ENCODE peak calls at places on chromosome 6, in nine cellular contexts. One of them, this sample, is unnamed.

GRCh38 chr6:3414704-3415453 is 42.0 kb downstream of the SLC22A23 start:
- DNase-seq in T-cell: peak; percentile 3
- DNase-seq in stimulated activated CD4-positive, alpha-beta T cell treated with anti-CD3 and anti-CD28 coated beads, TNF-alpha, amount 100 ng/mL, for 24 hours: no peak
- DNase-seq in bronchial epithelial cell: peak; percentile 91
- DNase-seq in A172: peak; percentile 87
- DNase-seq in fibroblast of pulmonary artery: peak; percentile 54
- DNase-seq in epithelial cell of esophagus: peak; percentile 97
- DNase-seq in NCI-H187 treated with DMSO at 0.1 percent for 48 hours: no peak
- DNase-seq in left colon: no peak
- DNase-seq in this sample: no peak

GRCh38 chr6:152356659-152357058 is 280.5 kb downstream of the SYNE1 start:
- DNase-seq in T-cell: no peak
- DNase-seq in stimulated activated CD4-positive, alpha-beta T cell treated with anti-CD3 and anti-CD28 coated beads, TNF-alpha, amount 100 ng/mL, for 24 hours: no peak
- DNase-seq in bronchial epithelial cell: peak; percentile 64
- DNase-seq in A172: no peak
- DNase-seq in fibroblast of pulmonary artery: peak; percentile 82
- DNase-seq in epithelial cell of esophagus: peak; percentile 66
- DNase-seq in NCI-H187 treated with DMSO at 0.1 percent for 48 hours: no peak
- DNase-seq in left colon: no peak
- DNase-seq in this sample: peak; percentile 22

GRCh38 chr6:125791151-125791819 is 525 bp downstream of the NCOA7 start:
- DNase-seq in T-cell: peak; percentile 52
- DNase-seq in stimulated activated CD4-positive, alpha-beta T cell treated with anti-CD3 and anti-CD28 coated beads, TNF-alpha, amount 100 ng/mL, for 24 hours: peak; percentile 18
- DNase-seq in bronchial epithelial cell: peak; percentile 57
- DNase-seq in A172: peak; percentile 61
- DNase-seq in fibroblast of pulmonary artery: peak; percentile 74
- DNase-seq in epithelial cell of esophagus: peak; percentile 68
- DNase-seq in NCI-H187 treated with DMSO at 0.1 percent for 48 hours: peak; percentile 30
- DNase-seq in left colon: peak; percentile 42
- DNase-seq in this sample: no peak

GRCh38 chr6:136123464-136123863 is 126.6 kb downstream of the MTFR2 start:
- DNase-seq in T-cell: no peak
- DNase-seq in stimulated activated CD4-positive, alpha-beta T cell treated with anti-CD3 and anti-CD28 coated beads, TNF-alpha, amount 100 ng/mL, for 24 hours: no peak
- DNase-seq in bronchial epithelial cell: peak; percentile 85
- DNase-seq in A172: no peak
- DNase-seq in fibroblast of pulmonary artery: peak; percentile 62
- DNase-seq in epithelial cell of esophagus: peak; percentile 85
- DNase-seq in NCI-H187 treated with DMSO at 0.1 percent for 48 hours: no peak
- DNase-seq in left colon: no peak
- DNase-seq in this sample: no peak

GRCh38 chr6:23905301-23905700 is 220.7 kb upstream of the NRSN1 start:
- DNase-seq in T-cell: no peak
- DNase-seq in stimulated activated CD4-positive, alpha-beta T cell treated with anti-CD3 and anti-CD28 coated beads, TNF-alpha, amount 100 ng/mL, for 24 hours: no peak
- DNase-seq in bronchial epithelial cell: no peak
- DNase-seq in A172: no peak
- DNase-seq in fibroblast of pulmonary artery: no peak
- DNase-seq in epithelial cell of esophagus: no peak
- DNase-seq in NCI-H187 treated with DMSO at 0.1 percent for 48 hours: no peak
- DNase-seq in left colon: no peak
- DNase-seq in this sample: no peak

GRCh38 chr6:158536084-158536890 is 23.6 kb upstream of the TMEM181 start:
- DNase-seq in T-cell: peak; percentile 64
- DNase-seq in stimulated activated CD4-positive, alpha-beta T cell treated with anti-CD3 and anti-CD28 coated beads, TNF-alpha, amount 100 ng/mL, for 24 hours: no peak
- DNase-seq in bronchial epithelial cell: peak; percentile 47
- DNase-seq in A172: peak; percentile 60
- DNase-seq in fibroblast of pulmonary artery: peak; percentile 80
- DNase-seq in epithelial cell of esophagus: peak; percentile 69
- DNase-seq in NCI-H187 treated with DMSO at 0.1 percent for 48 hours: no peak
- DNase-seq in left colon: peak; percentile 85
- DNase-seq in this sample: peak; percentile 11

GRCh38 chr6:123810214-123810613 is 6.5 kb downstream of the NKAIN2 start:
- DNase-seq in T-cell: no peak
- DNase-seq in stimulated activated CD4-positive, alpha-beta T cell treated with anti-CD3 and anti-CD28 coated beads, TNF-alpha, amount 100 ng/mL, for 24 hours: no peak
- DNase-seq in bronchial epithelial cell: peak; percentile 82
- DNase-seq in A172: no peak
- DNase-seq in fibroblast of pulmonary artery: no peak
- DNase-seq in epithelial cell of esophagus: peak; percentile 83
- DNase-seq in NCI-H187 treated with DMSO at 0.1 percent for 48 hours: peak; percentile 70
- DNase-seq in left colon: no peak
- DNase-seq in this sample: no peak

GRCh38 chr6:22437665-22438064 is 131.7 kb upstream of the HDGFL1 start:
- DNase-seq in T-cell: no peak
- DNase-seq in stimulated activated CD4-positive, alpha-beta T cell treated with anti-CD3 and anti-CD28 coated beads, TNF-alpha, amount 100 ng/mL, for 24 hours: no peak
- DNase-seq in bronchial epithelial cell: peak; percentile 41
- DNase-seq in A172: no peak
- DNase-seq in fibroblast of pulmonary artery: no peak
- DNase-seq in epithelial cell of esophagus: peak; percentile 29
- DNase-seq in NCI-H187 treated with DMSO at 0.1 percent for 48 hours: no peak
- DNase-seq in left colon: no peak
- DNase-seq in this sample: no peak

GRCh38 chr6:34597605-34598353 is 41.6 kb upstream of the SPDEF start:
- DNase-seq in T-cell: no peak
- DNase-seq in stimulated activated CD4-positive, alpha-beta T cell treated with anti-CD3 and anti-CD28 coated beads, TNF-alpha, amount 100 ng/mL, for 24 hours: no peak
- DNase-seq in bronchial epithelial cell: no peak
- DNase-seq in A172: no peak
- DNase-seq in fibroblast of pulmonary artery: no peak
- DNase-seq in epithelial cell of esophagus: no peak
- DNase-seq in NCI-H187 treated with DMSO at 0.1 percent for 48 hours: no peak
- DNase-seq in left colon: no peak
- DNase-seq in this sample: no peak

GRCh38 chr6:54981647-54982046 is 135.1 kb downstream of the FAM83B start:
- DNase-seq in T-cell: no peak
- DNase-seq in stimulated activated CD4-positive, alpha-beta T cell treated with anti-CD3 and anti-CD28 coated beads, TNF-alpha, amount 100 ng/mL, for 24 hours: no peak
- DNase-seq in bronchial epithelial cell: no peak
- DNase-seq in A172: no peak
- DNase-seq in fibroblast of pulmonary artery: no peak
- DNase-seq in epithelial cell of esophagus: no peak
- DNase-seq in NCI-H187 treated with DMSO at 0.1 percent for 48 hours: no peak
- DNase-seq in left colon: no peak
- DNase-seq in this sample: no peak

GRCh38 chr6:21133902-21134301 is 459.6 kb upstream of the SOX4 start:
- DNase-seq in T-cell: no peak
- DNase-seq in stimulated activated CD4-positive, alpha-beta T cell treated with anti-CD3 and anti-CD28 coated beads, TNF-alpha, amount 100 ng/mL, for 24 hours: no peak
- DNase-seq in bronchial epithelial cell: no peak
- DNase-seq in A172: no peak
- DNase-seq in fibroblast of pulmonary artery: no peak
- DNase-seq in epithelial cell of esophagus: no peak
- DNase-seq in NCI-H187 treated with DMSO at 0.1 percent for 48 hours: no peak
- DNase-seq in left colon: no peak
- DNase-seq in this sample: no peak

GRCh38 chr6:168996106-168996505 is 257.5 kb downstream of the THBS2 start:
- DNase-seq in T-cell: no peak
- DNase-seq in stimulated activated CD4-positive, alpha-beta T cell treated with anti-CD3 and anti-CD28 coated beads, TNF-alpha, amount 100 ng/mL, for 24 hours: no peak
- DNase-seq in bronchial epithelial cell: no peak
- DNase-seq in A172: no peak
- DNase-seq in fibroblast of pulmonary artery: no peak
- DNase-seq in epithelial cell of esophagus: no peak
- DNase-seq in NCI-H187 treated with DMSO at 0.1 percent for 48 hours: no peak
- DNase-seq in left colon: no peak
- DNase-seq in this sample: no peak

GRCh38 chr6:21538186-21538798 is 55.3 kb upstream of the SOX4 start:
- DNase-seq in T-cell: no peak
- DNase-seq in stimulated activated CD4-positive, alpha-beta T cell treated with anti-CD3 and anti-CD28 coated beads, TNF-alpha, amount 100 ng/mL, for 24 hours: no peak
- DNase-seq in bronchial epithelial cell: peak; percentile 50
- DNase-seq in A172: no peak
- DNase-seq in fibroblast of pulmonary artery: no peak
- DNase-seq in epithelial cell of esophagus: peak; percentile 52
- DNase-seq in NCI-H187 treated with DMSO at 0.1 percent for 48 hours: no peak
- DNase-seq in left colon: no peak
- DNase-seq in this sample: no peak

GRCh38 chr6:141848029-141848890 is 284.5 kb upstream of the GJE1 start:
- DNase-seq in T-cell: peak; percentile 2
- DNase-seq in stimulated activated CD4-positive, alpha-beta T cell treated with anti-CD3 and anti-CD28 coated beads, TNF-alpha, amount 100 ng/mL, for 24 hours: no peak
- DNase-seq in bronchial epithelial cell: peak; percentile 5
- DNase-seq in A172: peak; percentile 55
- DNase-seq in fibroblast of pulmonary artery: no peak
- DNase-seq in epithelial cell of esophagus: no peak
- DNase-seq in NCI-H187 treated with DMSO at 0.1 percent for 48 hours: no peak
- DNase-seq in left colon: no peak
- DNase-seq in this sample: no peak

GRCh38 chr6:132279592-132280139 is 121.6 kb downstream of the MOXD1 start:
- DNase-seq in T-cell: peak; percentile 61
- DNase-seq in stimulated activated CD4-positive, alpha-beta T cell treated with anti-CD3 and anti-CD28 coated beads, TNF-alpha, amount 100 ng/mL, for 24 hours: peak; percentile 57
- DNase-seq in bronchial epithelial cell: peak; percentile 69
- DNase-seq in A172: peak; percentile 57
- DNase-seq in fibroblast of pulmonary artery: peak; percentile 80
- DNase-seq in epithelial cell of esophagus: peak; percentile 70
- DNase-seq in NCI-H187 treated with DMSO at 0.1 percent for 48 hours: peak; percentile 12
- DNase-seq in left colon: peak; percentile 69
- DNase-seq in this sample: peak; percentile 20

GRCh38 chr6:13846841-13847240 is 32.5 kb upstream of the MCUR1 start:
- DNase-seq in T-cell: no peak
- DNase-seq in stimulated activated CD4-positive, alpha-beta T cell treated with anti-CD3 and anti-CD28 coated beads, TNF-alpha, amount 100 ng/mL, for 24 hours: no peak
- DNase-seq in bronchial epithelial cell: no peak
- DNase-seq in A172: no peak
- DNase-seq in fibroblast of pulmonary artery: no peak
- DNase-seq in epithelial cell of esophagus: no peak
- DNase-seq in NCI-H187 treated with DMSO at 0.1 percent for 48 hours: no peak
- DNase-seq in left colon: no peak
- DNase-seq in this sample: no peak

GRCh38 chr6:122758927-122759334 is 20.6 kb upstream of the FABP7 start:
- DNase-seq in T-cell: no peak
- DNase-seq in stimulated activated CD4-positive, alpha-beta T cell treated with anti-CD3 and anti-CD28 coated beads, TNF-alpha, amount 100 ng/mL, for 24 hours: no peak
- DNase-seq in bronchial epithelial cell: no peak
- DNase-seq in A172: no peak
- DNase-seq in fibroblast of pulmonary artery: no peak
- DNase-seq in epithelial cell of esophagus: peak; percentile 11
- DNase-seq in NCI-H187 treated with DMSO at 0.1 percent for 48 hours: no peak
- DNase-seq in left colon: no peak
- DNase-seq in this sample: no peak

GRCh38 chr6:43262000-43262779 is 18.9 kb downstream of the TTBK1 start:
- DNase-seq in T-cell: no peak
- DNase-seq in stimulated activated CD4-positive, alpha-beta T cell treated with anti-CD3 and anti-CD28 coated beads, TNF-alpha, amount 100 ng/mL, for 24 hours: no peak
- DNase-seq in bronchial epithelial cell: no peak
- DNase-seq in A172: no peak
- DNase-seq in fibroblast of pulmonary artery: no peak
- DNase-seq in epithelial cell of esophagus: peak; percentile 34
- DNase-seq in NCI-H187 treated with DMSO at 0.1 percent for 48 hours: no peak
- DNase-seq in left colon: peak; percentile 36
- DNase-seq in this sample: no peak

GRCh38 chr6:44535446-44535845 is 147.9 kb downstream of the CDC5L start:
- DNase-seq in T-cell: no peak
- DNase-seq in stimulated activated CD4-positive, alpha-beta T cell treated with anti-CD3 and anti-CD28 coated beads, TNF-alpha, amount 100 ng/mL, for 24 hours: no peak
- DNase-seq in bronchial epithelial cell: no peak
- DNase-seq in A172: no peak
- DNase-seq in fibroblast of pulmonary artery: no peak
- DNase-seq in epithelial cell of esophagus: no peak
- DNase-seq in NCI-H187 treated with DMSO at 0.1 percent for 48 hours: no peak
- DNase-seq in left colon: no peak
- DNase-seq in this sample: no peak

GRCh38 chr6:32752580-32752979 is 10.8 kb downstream of the HLA-DQB2 start:
- DNase-seq in T-cell: no peak
- DNase-seq in stimulated activated CD4-positive, alpha-beta T cell treated with anti-CD3 and anti-CD28 coated beads, TNF-alpha, amount 100 ng/mL, for 24 hours: no peak
- DNase-seq in bronchial epithelial cell: no peak
- DNase-seq in A172: peak; percentile 3
- DNase-seq in fibroblast of pulmonary artery: peak; percentile 67
- DNase-seq in epithelial cell of esophagus: peak; percentile 71
- DNase-seq in NCI-H187 treated with DMSO at 0.1 percent for 48 hours: no peak
- DNase-seq in left colon: peak; percentile 55
- DNase-seq in this sample: no peak

GRCh38 chr6:53796451-53796780 is 1.6 kb downstream of the LRRC1 start:
- DNase-seq in T-cell: no peak
- DNase-seq in stimulated activated CD4-positive, alpha-beta T cell treated with anti-CD3 and anti-CD28 coated beads, TNF-alpha, amount 100 ng/mL, for 24 hours: no peak
- DNase-seq in bronchial epithelial cell: peak; percentile 63
- DNase-seq in A172: no peak
- DNase-seq in fibroblast of pulmonary artery: no peak
- DNase-seq in epithelial cell of esophagus: no peak
- DNase-seq in NCI-H187 treated with DMSO at 0.1 percent for 48 hours: no peak
- DNase-seq in left colon: no peak
- DNase-seq in this sample: no peak

GRCh38 chr6:135334169-135334568 is 153.1 kb downstream of the MYB start:
- DNase-seq in T-cell: no peak
- DNase-seq in stimulated activated CD4-positive, alpha-beta T cell treated with anti-CD3 and anti-CD28 coated beads, TNF-alpha, amount 100 ng/mL, for 24 hours: no peak
- DNase-seq in bronchial epithelial cell: peak; percentile 53
- DNase-seq in A172: peak; percentile 9
- DNase-seq in fibroblast of pulmonary artery: peak; percentile 27
- DNase-seq in epithelial cell of esophagus: peak; percentile 56
- DNase-seq in NCI-H187 treated with DMSO at 0.1 percent for 48 hours: no peak
- DNase-seq in left colon: no peak
- DNase-seq in this sample: no peak

GRCh38 chr6:142416179-142416578 is 114.4 kb downstream of the ADGRG6 start:
- DNase-seq in T-cell: no peak
- DNase-seq in stimulated activated CD4-positive, alpha-beta T cell treated with anti-CD3 and anti-CD28 coated beads, TNF-alpha, amount 100 ng/mL, for 24 hours: no peak
- DNase-seq in bronchial epithelial cell: peak; percentile 62
- DNase-seq in A172: peak; percentile 83
- DNase-seq in fibroblast of pulmonary artery: peak; percentile 97
- DNase-seq in epithelial cell of esophagus: peak; percentile 69
- DNase-seq in NCI-H187 treated with DMSO at 0.1 percent for 48 hours: no peak
- DNase-seq in left colon: no peak
- DNase-seq in this sample: peak; percentile 87

GRCh38 chr6:55433446-55434130 is 106.3 kb downstream of the GFRAL start:
- DNase-seq in T-cell: no peak
- DNase-seq in stimulated activated CD4-positive, alpha-beta T cell treated with anti-CD3 and anti-CD28 coated beads, TNF-alpha, amount 100 ng/mL, for 24 hours: no peak
- DNase-seq in bronchial epithelial cell: peak; percentile 68
- DNase-seq in A172: no peak
- DNase-seq in fibroblast of pulmonary artery: peak; percentile 58
- DNase-seq in epithelial cell of esophagus: peak; percentile 37
- DNase-seq in NCI-H187 treated with DMSO at 0.1 percent for 48 hours: no peak
- DNase-seq in left colon: no peak
- DNase-seq in this sample: no peak

GRCh38 chr6:146026873-146027272 is 2.0 kb upstream of the GRM1 start:
- DNase-seq in T-cell: no peak
- DNase-seq in stimulated activated CD4-positive, alpha-beta T cell treated with anti-CD3 and anti-CD28 coated beads, TNF-alpha, amount 100 ng/mL, for 24 hours: no peak
- DNase-seq in bronchial epithelial cell: no peak
- DNase-seq in A172: no peak
- DNase-seq in fibroblast of pulmonary artery: no peak
- DNase-seq in epithelial cell of esophagus: no peak
- DNase-seq in NCI-H187 treated with DMSO at 0.1 percent for 48 hours: no peak
- DNase-seq in left colon: no peak
- DNase-seq in this sample: no peak

GRCh38 chr6:138528137-138528536 is 28.8 kb upstream of the NHSL1 start:
- DNase-seq in T-cell: no peak
- DNase-seq in stimulated activated CD4-positive, alpha-beta T cell treated with anti-CD3 and anti-CD28 coated beads, TNF-alpha, amount 100 ng/mL, for 24 hours: no peak
- DNase-seq in bronchial epithelial cell: peak; percentile 50
- DNase-seq in A172: no peak
- DNase-seq in fibroblast of pulmonary artery: no peak
- DNase-seq in epithelial cell of esophagus: peak; percentile 35
- DNase-seq in NCI-H187 treated with DMSO at 0.1 percent for 48 hours: no peak
- DNase-seq in left colon: no peak
- DNase-seq in this sample: no peak

GRCh38 chr6:121549741-121550140 is 114.3 kb downstream of the GJA1 start:
- DNase-seq in T-cell: no peak
- DNase-seq in stimulated activated CD4-positive, alpha-beta T cell treated with anti-CD3 and anti-CD28 coated beads, TNF-alpha, amount 100 ng/mL, for 24 hours: no peak
- DNase-seq in bronchial epithelial cell: peak; percentile 98
- DNase-seq in A172: peak; percentile 1
- DNase-seq in fibroblast of pulmonary artery: peak; percentile 65
- DNase-seq in epithelial cell of esophagus: peak; percentile 96
- DNase-seq in NCI-H187 treated with DMSO at 0.1 percent for 48 hours: no peak
- DNase-seq in left colon: no peak
- DNase-seq in this sample: no peak

GRCh38 chr6:81977488-81977887 is 225.0 kb upstream of the TENT5A start:
- DNase-seq in T-cell: no peak
- DNase-seq in stimulated activated CD4-positive, alpha-beta T cell treated with anti-CD3 and anti-CD28 coated beads, TNF-alpha, amount 100 ng/mL, for 24 hours: no peak
- DNase-seq in bronchial epithelial cell: no peak
- DNase-seq in A172: no peak
- DNase-seq in fibroblast of pulmonary artery: peak; percentile 31
- DNase-seq in epithelial cell of esophagus: peak; percentile 23
- DNase-seq in NCI-H187 treated with DMSO at 0.1 percent for 48 hours: no peak
- DNase-seq in left colon: no peak
- DNase-seq in this sample: no peak

GRCh38 chr6:160810238-160810637 is 108.2 kb downstream of the PLG start:
- DNase-seq in T-cell: no peak
- DNase-seq in stimulated activated CD4-positive, alpha-beta T cell treated with anti-CD3 and anti-CD28 coated beads, TNF-alpha, amount 100 ng/mL, for 24 hours: no peak
- DNase-seq in bronchial epithelial cell: peak; percentile 97
- DNase-seq in A172: no peak
- DNase-seq in fibroblast of pulmonary artery: no peak
- DNase-seq in epithelial cell of esophagus: peak; percentile 90
- DNase-seq in NCI-H187 treated with DMSO at 0.1 percent for 48 hours: no peak
- DNase-seq in left colon: no peak
- DNase-seq in this sample: no peak

GRCh38 chr6:157941101-157941863 is 40.4 kb upstream of the SYNJ2 start:
- DNase-seq in T-cell: no peak
- DNase-seq in stimulated activated CD4-positive, alpha-beta T cell treated with anti-CD3 and anti-CD28 coated beads, TNF-alpha, amount 100 ng/mL, for 24 hours: no peak
- DNase-seq in bronchial epithelial cell: no peak
- DNase-seq in A172: no peak
- DNase-seq in fibroblast of pulmonary artery: no peak
- DNase-seq in epithelial cell of esophagus: no peak
- DNase-seq in NCI-H187 treated with DMSO at 0.1 percent for 48 hours: no peak
- DNase-seq in left colon: no peak
- DNase-seq in this sample: no peak

GRCh38 chr6:168949876-168950499 is 303.7 kb downstream of the THBS2 start:
- DNase-seq in T-cell: no peak
- DNase-seq in stimulated activated CD4-positive, alpha-beta T cell treated with anti-CD3 and anti-CD28 coated beads, TNF-alpha, amount 100 ng/mL, for 24 hours: no peak
- DNase-seq in bronchial epithelial cell: no peak
- DNase-seq in A172: no peak
- DNase-seq in fibroblast of pulmonary artery: peak; percentile 28
- DNase-seq in epithelial cell of esophagus: no peak
- DNase-seq in NCI-H187 treated with DMSO at 0.1 percent for 48 hours: no peak
- DNase-seq in left colon: no peak
- DNase-seq in this sample: no peak